ENCODE peak calls at places on chromosomes 3 and 15, in six cellular contexts. One of them, this sample, is unnamed.

GRCh38 chr3:58260733-58261132 is 23.1 kb downstream of the ABHD6 start:
- DNase-seq in psoas muscle: no peak
- DNase-seq in brain microvascular endothelial cell: peak; percentile 71
- DNase-seq in heart left ventricle: no peak
- DNase-seq in HAP-1: no peak
- DNase-seq in trophoblast cell: no peak
- DNase-seq in this sample: no peak

GRCh38 chr15:68418611-68419161 is 13.3 kb downstream of the ITGA11 start:
- DNase-seq in heart left ventricle: peak; percentile 16
- DNase-seq in HAP-1: peak; percentile 18
- DNase-seq in trophoblast cell: no peak
- DNase-seq in psoas muscle: no peak
- DNase-seq in brain microvascular endothelial cell: peak; percentile 59
- DNase-seq in this sample: peak; percentile 12

GRCh38 chr3:178382388-178383061 is 153.7 kb upstream of the KCNMB2 start:
- DNase-seq in psoas muscle: no peak
- DNase-seq in heart left ventricle: no peak
- DNase-seq in brain microvascular endothelial cell: peak; percentile 97
- DNase-seq in HAP-1: no peak
- DNase-seq in trophoblast cell: peak; percentile 96
- DNase-seq in this sample: no peak

GRCh38 chr3:71987089-71987735 is 202.3 kb upstream of the PROK2 start:
- DNase-seq in trophoblast cell: no peak
- DNase-seq in brain microvascular endothelial cell: peak; percentile 9
- DNase-seq in HAP-1: no peak
- DNase-seq in heart left ventricle: no peak
- DNase-seq in psoas muscle: no peak
- DNase-seq in this sample: peak; percentile 36

GRCh38 chr3:23117856-23118255 is 85.3 kb upstream of the UBE2E2 start:
- DNase-seq in psoas muscle: no peak
- DNase-seq in trophoblast cell: peak; percentile 89
- DNase-seq in heart left ventricle: no peak
- DNase-seq in HAP-1: no peak
- DNase-seq in brain microvascular endothelial cell: no peak
- DNase-seq in this sample: no peak

GRCh38 chr3:113234688-113235260 is 23.4 kb downstream of the BOC start:
- DNase-seq in brain microvascular endothelial cell: no peak
- DNase-seq in psoas muscle: no peak
- DNase-seq in trophoblast cell: no peak
- DNase-seq in HAP-1: no peak
- DNase-seq in heart left ventricle: no peak
- DNase-seq in this sample: no peak

GRCh38 chr3:37554364-37554763 is 307.3 kb upstream of the CTDSPL start:
- DNase-seq in trophoblast cell: peak; percentile 17
- DNase-seq in heart left ventricle: no peak
- DNase-seq in HAP-1: no peak
- DNase-seq in psoas muscle: no peak
- DNase-seq in brain microvascular endothelial cell: no peak
- DNase-seq in this sample: no peak

GRCh38 chr3:74532446-74532845 is 82.0 kb downstream of the CNTN3 start:
- DNase-seq in HAP-1: no peak
- DNase-seq in psoas muscle: no peak
- DNase-seq in trophoblast cell: peak; percentile 3
- DNase-seq in heart left ventricle: no peak
- DNase-seq in brain microvascular endothelial cell: peak; percentile 49
- DNase-seq in this sample: no peak

GRCh38 chr3:128069271-128069670 is 17.0 kb downstream of the SEC61A1 start:
- DNase-seq in trophoblast cell: no peak
- DNase-seq in heart left ventricle: no peak
- DNase-seq in HAP-1: no peak
- DNase-seq in brain microvascular endothelial cell: no peak
- DNase-seq in psoas muscle: no peak
- DNase-seq in this sample: no peak

GRCh38 chr3:129687586-129688125 is 81.2 kb upstream of the PLXND1 start:
- DNase-seq in psoas muscle: no peak
- DNase-seq in HAP-1: no peak
- DNase-seq in heart left ventricle: no peak
- DNase-seq in trophoblast cell: no peak
- DNase-seq in brain microvascular endothelial cell: no peak
- DNase-seq in this sample: no peak

GRCh38 chr3:63151893-63152292 is 126.2 kb upstream of the SYNPR start:
- DNase-seq in heart left ventricle: no peak
- DNase-seq in HAP-1: no peak
- DNase-seq in trophoblast cell: no peak
- DNase-seq in brain microvascular endothelial cell: no peak
- DNase-seq in psoas muscle: no peak
- DNase-seq in this sample: no peak

GRCh38 chr3:127967296-127967695 is 52.3 kb downstream of the KBTBD12 start:
- DNase-seq in trophoblast cell: no peak
- DNase-seq in psoas muscle: no peak
- DNase-seq in HAP-1: no peak
- DNase-seq in heart left ventricle: no peak
- DNase-seq in brain microvascular endothelial cell: no peak
- DNase-seq in this sample: no peak

GRCh38 chr15:70286110-70286806 is 188.5 kb upstream of the TLE3 start:
- DNase-seq in brain microvascular endothelial cell: no peak
- DNase-seq in HAP-1: peak; percentile 60
- DNase-seq in psoas muscle: no peak
- DNase-seq in heart left ventricle: no peak
- DNase-seq in trophoblast cell: no peak
- DNase-seq in this sample: no peak

GRCh38 chr3:135905058-135905724 is 60.3 kb upstream of the PPP2R3A start:
- DNase-seq in HAP-1: no peak
- DNase-seq in brain microvascular endothelial cell: no peak
- DNase-seq in trophoblast cell: peak; percentile 24
- DNase-seq in heart left ventricle: no peak
- DNase-seq in psoas muscle: no peak
- DNase-seq in this sample: no peak

GRCh38 chr3:194871143-194871863 is 185.6 kb downstream of the FAM43A start:
- DNase-seq in trophoblast cell: peak; percentile 43
- DNase-seq in heart left ventricle: peak; percentile 50
- DNase-seq in HAP-1: peak; percentile 53
- DNase-seq in brain microvascular endothelial cell: peak; percentile 85
- DNase-seq in psoas muscle: peak; percentile 85
- DNase-seq in this sample: peak; percentile 73

GRCh38 chr3:73719413-73719831 is 94.7 kb upstream of the PDZRN3 start:
- DNase-seq in HAP-1: no peak
- DNase-seq in brain microvascular endothelial cell: no peak
- DNase-seq in heart left ventricle: no peak
- DNase-seq in psoas muscle: no peak
- DNase-seq in trophoblast cell: no peak
- DNase-seq in this sample: no peak

GRCh38 chr15:70099966-70100494 is 2.3 kb upstream of the TLE3 start:
- DNase-seq in heart left ventricle: no peak
- DNase-seq in trophoblast cell: peak; percentile 40
- DNase-seq in brain microvascular endothelial cell: no peak
- DNase-seq in HAP-1: peak; percentile 77
- DNase-seq in psoas muscle: no peak
- DNase-seq in this sample: peak; percentile 32

GRCh38 chr3:64238971-64239667 is 13.9 kb upstream of the PRICKLE2 start:
- DNase-seq in trophoblast cell: peak; percentile 14
- DNase-seq in HAP-1: peak; percentile 30
- DNase-seq in psoas muscle: peak; percentile 86
- DNase-seq in brain microvascular endothelial cell: peak; percentile 96
- DNase-seq in heart left ventricle: peak; percentile 85
- DNase-seq in this sample: peak; percentile 11

GRCh38 chr3:66075281-66075680 is 36.6 kb upstream of the MAGI1 start:
- DNase-seq in trophoblast cell: no peak
- DNase-seq in HAP-1: peak; percentile 12
- DNase-seq in heart left ventricle: no peak
- DNase-seq in psoas muscle: no peak
- DNase-seq in brain microvascular endothelial cell: peak; percentile 23
- DNase-seq in this sample: no peak

GRCh38 chr15:80856809-80857377 is 77.7 kb downstream of the CEMIP start:
- DNase-seq in heart left ventricle: peak; percentile 67
- DNase-seq in psoas muscle: no peak
- DNase-seq in brain microvascular endothelial cell: no peak
- DNase-seq in HAP-1: no peak
- DNase-seq in trophoblast cell: peak; percentile 38
- DNase-seq in this sample: peak; percentile 85

GRCh38 chr3:23202921-23203650 is at the start of gene UBE2E2:
- DNase-seq in psoas muscle: peak; percentile 92
- DNase-seq in brain microvascular endothelial cell: peak; percentile 51
- DNase-seq in heart left ventricle: peak; percentile 82
- DNase-seq in trophoblast cell: peak; percentile 84
- DNase-seq in HAP-1: peak; percentile 79
- DNase-seq in this sample: peak; percentile 48

GRCh38 chr3:63064216-63064755 is 189.1 kb upstream of the CADPS start:
- DNase-seq in trophoblast cell: no peak
- DNase-seq in HAP-1: no peak
- DNase-seq in heart left ventricle: no peak
- DNase-seq in psoas muscle: no peak
- DNase-seq in brain microvascular endothelial cell: no peak
- DNase-seq in this sample: no peak

GRCh38 chr15:70494861-70495571 is 268.3 kb downstream of the UACA start:
- DNase-seq in HAP-1: peak; percentile 78
- DNase-seq in psoas muscle: no peak
- DNase-seq in heart left ventricle: no peak
- DNase-seq in brain microvascular endothelial cell: peak; percentile 95
- DNase-seq in trophoblast cell: peak; percentile 96
- DNase-seq in this sample: no peak

GRCh38 chr3:191094057-191094456 is 105.0 kb upstream of the OSTN start:
- DNase-seq in heart left ventricle: no peak
- DNase-seq in trophoblast cell: no peak
- DNase-seq in psoas muscle: no peak
- DNase-seq in HAP-1: no peak
- DNase-seq in brain microvascular endothelial cell: peak; percentile 41
- DNase-seq in this sample: no peak

GRCh38 chr15:38691365-38691764 is 126.8 kb upstream of the RASGRP1 start:
- DNase-seq in heart left ventricle: no peak
- DNase-seq in psoas muscle: no peak
- DNase-seq in trophoblast cell: no peak
- DNase-seq in HAP-1: no peak
- DNase-seq in brain microvascular endothelial cell: no peak
- DNase-seq in this sample: no peak

GRCh38 chr3:57953541-57953940 is 54.7 kb upstream of the FLNB start:
- DNase-seq in psoas muscle: no peak
- DNase-seq in trophoblast cell: no peak
- DNase-seq in HAP-1: no peak
- DNase-seq in heart left ventricle: no peak
- DNase-seq in brain microvascular endothelial cell: no peak
- DNase-seq in this sample: no peak

GRCh38 chr15:101237161-101237775 is 14.6 kb downstream of the CHSY1 start:
- DNase-seq in trophoblast cell: no peak
- DNase-seq in psoas muscle: no peak
- DNase-seq in heart left ventricle: no peak
- DNase-seq in HAP-1: no peak
- DNase-seq in brain microvascular endothelial cell: no peak
- DNase-seq in this sample: no peak

GRCh38 chr15:69742361-69742760 is 289.7 kb downstream of the RPLP1 start:
- DNase-seq in psoas muscle: no peak
- DNase-seq in heart left ventricle: no peak
- DNase-seq in trophoblast cell: no peak
- DNase-seq in HAP-1: no peak
- DNase-seq in brain microvascular endothelial cell: no peak
- DNase-seq in this sample: no peak

GRCh38 chr3:44963571-44964325 is 12.2 kb downstream of the ZDHHC3 start:
- DNase-seq in trophoblast cell: no peak
- DNase-seq in heart left ventricle: no peak
- DNase-seq in brain microvascular endothelial cell: no peak
- DNase-seq in HAP-1: no peak
- DNase-seq in psoas muscle: no peak
- DNase-seq in this sample: peak; percentile 23

GRCh38 chr3:165256554-165256953 is 60.4 kb upstream of the SLITRK3 start:
- DNase-seq in heart left ventricle: no peak
- DNase-seq in psoas muscle: no peak
- DNase-seq in trophoblast cell: no peak
- DNase-seq in HAP-1: no peak
- DNase-seq in brain microvascular endothelial cell: no peak
- DNase-seq in this sample: no peak

GRCh38 chr3:106251160-106251892 is 382.5 kb upstream of the CBLB start:
- DNase-seq in brain microvascular endothelial cell: no peak
- DNase-seq in heart left ventricle: no peak
- DNase-seq in HAP-1: no peak
- DNase-seq in psoas muscle: no peak
- DNase-seq in trophoblast cell: no peak
- DNase-seq in this sample: peak; percentile 7

GRCh38 chr3:196634224-196634623 is 5.3 kb upstream of the NRROS start:
- DNase-seq in HAP-1: no peak
- DNase-seq in brain microvascular endothelial cell: no peak
- DNase-seq in heart left ventricle: no peak
- DNase-seq in psoas muscle: no peak
- DNase-seq in trophoblast cell: peak; percentile 31
- DNase-seq in this sample: no peak

GRCh38 chr15:41890050-41890690 is 3.7 kb downstream of the SPTBN5 start:
- DNase-seq in HAP-1: no peak
- DNase-seq in psoas muscle: peak; percentile 36
- DNase-seq in heart left ventricle: no peak
- DNase-seq in trophoblast cell: no peak
- DNase-seq in brain microvascular endothelial cell: no peak
- DNase-seq in this sample: no peak

GRCh38 chr15:77013786-77014136 is 18.8 kb downstream of the PSTPIP1 start:
- DNase-seq in psoas muscle: peak; percentile 46
- DNase-seq in brain microvascular endothelial cell: no peak
- DNase-seq in HAP-1: no peak
- DNase-seq in heart left ventricle: no peak
- DNase-seq in trophoblast cell: no peak
- DNase-seq in this sample: peak; percentile 63
- H3K27me3 ChIP-seq in psoas muscle: no peaks in the 10 kb centered on the region
- H3K27me3 ChIP-seq in brain microvascular endothelial cell: no peaks in the 10 kb centered on the region
- H3K27me3 ChIP-seq in HAP-1: no peaks in the 10 kb centered on the region
- H3K27me3 ChIP-seq in heart left ventricle: no peaks in the 10 kb centered on the region
- H3K27me3 ChIP-seq in trophoblast cell: no peaks in the 10 kb centered on the region
- H3K27me3 ChIP-seq in this sample: no peaks in the 10 kb centered on the region

GRCh38 chr3:54120657-54121403 is 1.5 kb upstream of the CACNA2D3 start:
- DNase-seq in psoas muscle: peak; percentile 67
- DNase-seq in brain microvascular endothelial cell: no peak
- DNase-seq in trophoblast cell: peak; percentile 33
- DNase-seq in heart left ventricle: no peak
- DNase-seq in HAP-1: no peak
- DNase-seq in this sample: no peak
- H3K27me3 ChIP-seq in psoas muscle: no peaks in the 10 kb centered on the region
- H3K27me3 ChIP-seq in brain microvascular endothelial cell: peaks cover 43% of the 10 kb centered on the region
- H3K27me3 ChIP-seq in trophoblast cell: peaks cover 48% of the 10 kb centered on the region
- H3K27me3 ChIP-seq in heart left ventricle: no peaks in the 10 kb centered on the region
- H3K27me3 ChIP-seq in HAP-1: peaks cover 9% of the 10 kb centered on the region
- H3K27me3 ChIP-seq in this sample: peaks cover 21% of the 10 kb centered on the region

GRCh38 chr3:119243712-119244111 is 3.0 kb upstream of the B4GALT4 start:
- DNase-seq in heart left ventricle: no peak
- DNase-seq in trophoblast cell: no peak
- DNase-seq in HAP-1: no peak
- DNase-seq in psoas muscle: no peak
- DNase-seq in brain microvascular endothelial cell: no peak
- DNase-seq in this sample: no peak
- H3K27me3 ChIP-seq in heart left ventricle: no peaks in the 10 kb centered on the region
- H3K27me3 ChIP-seq in trophoblast cell: no peaks in the 10 kb centered on the region
- H3K27me3 ChIP-seq in HAP-1: no peaks in the 10 kb centered on the region
- H3K27me3 ChIP-seq in psoas muscle: no peaks in the 10 kb centered on the region
- H3K27me3 ChIP-seq in brain microvascular endothelial cell: no peaks in the 10 kb centered on the region
- H3K27me3 ChIP-seq in this sample: no peaks in the 10 kb centered on the region

DNA sequence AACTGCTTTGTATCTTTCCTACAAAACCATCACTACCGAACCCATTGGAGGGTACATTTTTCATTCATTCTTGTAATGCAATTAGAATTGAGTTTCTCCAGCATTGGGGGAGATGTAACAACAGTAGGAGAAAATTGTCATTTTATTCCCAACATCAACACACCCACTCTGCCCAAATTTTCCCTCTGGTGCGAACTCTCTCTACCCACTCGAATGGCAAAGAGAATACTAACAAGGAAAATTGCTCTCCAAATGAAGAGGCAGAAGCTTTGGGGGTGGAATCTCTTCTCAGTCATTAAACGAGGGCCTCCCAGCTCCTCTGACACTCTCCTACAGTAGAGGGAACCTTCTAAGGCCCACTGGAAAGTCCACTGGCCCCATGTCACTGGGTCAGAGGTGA is 135.7 kb downstream of the MEGF11 start:
- DNase-seq in psoas muscle: no peak
- DNase-seq in brain microvascular endothelial cell: no peak
- DNase-seq in HAP-1: no peak
- DNase-seq in trophoblast cell: no peak
- DNase-seq in heart left ventricle: no peak
- DNase-seq in this sample: no peak
- H3K27me3 ChIP-seq in psoas muscle: no peaks in the 10 kb centered on the region
- H3K27me3 ChIP-seq in brain microvascular endothelial cell: peaks cover 15% of the 10 kb centered on the region
- H3K27me3 ChIP-seq in HAP-1: peaks cover 99% of the 10 kb centered on the region
- H3K27me3 ChIP-seq in trophoblast cell: no peaks in the 10 kb centered on the region
- H3K27me3 ChIP-seq in heart left ventricle: peaks cover 3% of the 10 kb centered on the region
- H3K27me3 ChIP-seq in this sample: no peaks in the 10 kb centered on the region

This sample was measured in small intestine.